ENCODE peak calls at places on chromosomes 1 and 21, in five cellular contexts. I is activated T-cell treated with anti-CD3 and anti-CD28 coated beads, Interleukin-2, amount 50 U/mL, for 72 hours; P is CD8-positive, alpha-beta T cell; H is progenitor cell of endocrine pancreas; A is substantia nigra. D is an unnamed sample.

GRCh38 chr1:242651817-242652216 is 127.3 kb upstream of the PLD5 start:
- DNase-seq in I (no peak), P (no peak), H (no peak), A (peak), D (no peak)

GRCh38 chr1:11938722-11939526 is 4.4 kb downstream of the PLOD1 start:
- DNase-seq in I (no peak), P (no peak), H (no peak), A (no peak), D (no peak)

GRCh38 chr1:6494627-6495026 is 3.2 kb upstream of the PLEKHG5 start:
- DNase-seq in I (no peak), P (no peak), H (no peak), A (no peak), D (no peak)

GRCh38 chr1:235296729-235297128 is 31.2 kb downstream of the ARID4B start:
- DNase-seq in I (no peak), P (no peak), H (no peak), A (no peak), D (no peak)

GRCh38 chr21:42525228-42525604 is 11.6 kb downstream of the SLC37A1 start:
- DNase-seq in I (no peak), P (no peak), H (no peak), A (no peak), D (no peak)

GRCh38 chr1:97986041-97987005 is 65.5 kb upstream of the DPYD start:
- DNase-seq in I (no peak), P (no peak), H (no peak), A (no peak), D (no peak)

GRCh38 chr1:195462646-195463045 is 1145.6 kb downstream of the KCNT2 start:
- DNase-seq in I (no peak), P (no peak), H (no peak), A (no peak), D (no peak)

GRCh38 chr1:1806890-1807289 is 28.6 kb upstream of the NADK start:
- DNase-seq in I (no peak), P (no peak), H (no peak), A (peak), D (peak)

GRCh38 chr21:44732956-44733355 is 21.6 kb upstream of the TSPEAR start:
- DNase-seq in I (no peak), P (no peak), H (no peak), A (no peak), D (no peak)

GRCh38 chr1:116842654-116843053 is 67.1 kb upstream of the PTGFRN start:
- DNase-seq in I (no peak), P (no peak), H (no peak), A (no peak), D (no peak)

GRCh38 chr21:37877171-37877570 is 39.1 kb downstream of the KCNJ6 start:
- DNase-seq in I (no peak), P (no peak), H (no peak), A (no peak), D (no peak)

GRCh38 chr1:51331206-51332100 is 1.1 kb upstream of the TTC39A start:
- DNase-seq in I (no peak), P (no peak), H (no peak), A (no peak), D (no peak)

GRCh38 chr1:16625497-16626408 is 12.4 kb upstream of the NBPF1 start:
- DNase-seq in I (no peak), P (no peak), H (no peak), A (no peak), D (no peak)

GRCh38 chr1:93702828-93703183 is 21.2 kb upstream of the BCAR3 start:
- DNase-seq in I (no peak), P (no peak), H (no peak), A (no peak), D (no peak)

GRCh38 chr1:75771978-75772377 is 14.1 kb upstream of the RABGGTB start:
- DNase-seq in I (no peak), P (no peak), H (no peak), A (no peak), D (no peak)

GRCh38 chr1:204499511-204500468 is 5.2 kb upstream of the PIK3C2B start:
- DNase-seq in I (no peak), P (no peak), H (no peak), A (no peak), D (no peak)

GRCh38 chr1:208538078-208538477 is 293.9 kb upstream of the PLXNA2 start:
- DNase-seq in I (no peak), P (no peak), H (no peak), A (no peak), D (no peak)

GRCh38 chr1:160907976-160908375 is 23.0 kb upstream of the ITLN1 start:
- DNase-seq in I (no peak), P (no peak), H (no peak), A (no peak), D (no peak)

GRCh38 chr1:47659141-47659540 is 221.3 kb downstream of the FOXD2 start:
- DNase-seq in I (no peak), P (no peak), H (no peak), A (no peak), D (peak)

GRCh38 chr1:44644806-44645205 is 29.5 kb downstream of the TMEM53 start:
- DNase-seq in I (no peak), P (no peak), H (no peak), A (no peak), D (no peak)

GRCh38 chr1:204081156-204081790 is 8.4 kb downstream of the SOX13 start:
- DNase-seq in I (no peak), P (no peak), H (no peak), A (no peak), D (no peak)